ENCODE peak calls at places on chromosomes 1 and 21, in six cellular contexts. Y is SK-N-SH, Q is A549, X is transverse colon, C is ovary, E is stomach. P is an unnamed sample. For H3K4me1, the result is how much of the 10 kb centered on the place peaks cover.

GRCh38 chr21:45032977-45033705 is 41.2 kb upstream of the ADARB1 start:
- DNase-seq in Y (no peak), X (no peak), E (no peak), C (no peak), Q (no peak), P (no peak)

GRCh38 chr1:67580671-67581403 is 104.2 kb upstream of the GADD45A start:
- DNase-seq in E (no peak), Y (no peak), Q (no peak), X (no peak), C (no peak), P (no peak)

GRCh38 chr21:43290529-43291346 is 121.9 kb downstream of the CRYAA start:
- DNase-seq in C (no peak), X (peak), Q (no peak), Y (no peak), E (no peak), P (no peak)

GRCh38 chr1:240608707-240609106 is 3.2 kb downstream of the GREM2 start:
- DNase-seq in C (no peak), Y (peak), X (peak), E (no peak), Q (peak), P (no peak)

GRCh38 chr1:15621975-15622374 is 4.7 kb downstream of the DDI2 start:
- DNase-seq in E (no peak), Y (no peak), X (no peak), C (no peak), Q (no peak), P (no peak)

GRCh38 chr1:26555550-26555981 is 26.0 kb downstream of the RPS6KA1 start:
- DNase-seq in Q (no peak), X (no peak), E (no peak), C (no peak), Y (no peak), P (no peak)

GRCh38 chr1:106620521-106620954 is 435.9 kb upstream of the PRMT6 start:
- DNase-seq in Q (no peak), X (no peak), Y (no peak), E (no peak), C (no peak), P (no peak)

GRCh38 chr21:42841156-42841915 is 38.0 kb downstream of the WDR4 start:
- DNase-seq in X (no peak), Q (no peak), E (no peak), C (no peak), Y (peak), P (no peak)

GRCh38 chr1:179311149-179311700 is 17.6 kb downstream of the SOAT1 start:
- DNase-seq in X (no peak), Y (no peak), E (no peak), Q (no peak), C (no peak), P (no peak)

GRCh38 chr1:229164836-229165285 is 106.0 kb upstream of the RAB4A start:
- DNase-seq in E (peak), Q (no peak), Y (no peak), X (peak), C (no peak), P (no peak)

GRCh38 chr1:95257758-95258157 is 23.7 kb downstream of the RWDD3 start:
- DNase-seq in Y (no peak), X (no peak), E (no peak), Q (no peak), C (no peak), P (no peak)

GRCh38 chr1:184512724-184513123 is 125.9 kb downstream of the C1orf21 start:
- DNase-seq in Y (no peak), E (no peak), X (no peak), C (no peak), Q (no peak), P (no peak)

GRCh38 chr1:25430073-25430665 is 528 bp upstream of the MACO1 start:
- DNase-seq in C (peak), E (peak), Q (peak), X (peak), Y (peak), P (peak)

GRCh38 chr1:10663668-10664035 is 132.8 kb downstream of the CASZ1 start:
- DNase-seq in E (peak), C (peak), Q (no peak), X (peak), Y (peak), P (no peak)

GRCh38 chr1:157154940-157155514 is 16.8 kb upstream of the ETV3 start:
- DNase-seq in X (peak), Y (no peak), C (peak), E (peak), Q (peak), P (no peak)

GRCh38 chr1:168428063-168428731 is 115.6 kb downstream of the XCL2 start:
- DNase-seq in C (peak), Q (no peak), Y (peak), E (no peak), X (no peak), P (no peak)

GRCh38 chr1:212007178-212007577 is 28.2 kb downstream of the INTS7 start:
- DNase-seq in Q (no peak), Y (no peak), X (no peak), C (no peak), E (no peak), P (no peak)

GRCh38 chr1:45623972-45624371 is at the start of gene CCDC17:
- DNase-seq in E (no peak), C (no peak), Y (no peak), X (no peak), Q (no peak), P (no peak)

GRCh38 chr1:115976900-115977480 is 677 bp downstream of the SLC22A15 start:
- DNase-seq in C (no peak), Q (no peak), X (no peak), Y (peak), E (no peak), P (no peak)

GRCh38 chr21:43900078-43900385 is 35.0 kb downstream of the AGPAT3 start:
- DNase-seq in E (no peak), X (no peak), Y (no peak), Q (no peak), C (no peak), P (no peak)

GRCh38 chr1:6519935-6520621 is 28.6 kb upstream of the PLEKHG5 start:
- DNase-seq in Y (peak), C (peak), E (no peak), X (no peak), Q (no peak), P (no peak)

GRCh38 chr1:200872446-200873115 is at the start of gene GPR25:
- DNase-seq in E (no peak), Q (no peak), C (no peak), Y (no peak), X (no peak), P (no peak)

GRCh38 chr21:42317341-42317741 is 2.1 kb upstream of the TFF3 start:
- DNase-seq in E (no peak), X (peak), Q (no peak), Y (no peak), C (no peak), P (no peak)

GRCh38 chr1:94314222-94314858 is 77.0 kb upstream of the ARHGAP29 start:
- DNase-seq in X (no peak), C (no peak), Y (no peak), E (no peak), Q (no peak), P (peak)

GRCh38 chr1:210363119-210363518 is 34.4 kb downstream of the HHAT start:
- DNase-seq in E (no peak), Y (no peak), X (no peak), C (no peak), Q (no peak), P (no peak)

GRCh38 chr1:182368369-182368768 is 23.2 kb downstream of the GLUL start:
- DNase-seq in Q (no peak), Y (no peak), E (no peak), C (no peak), X (no peak), P (no peak)

GRCh38 chr1:91020967-91021685 is 709 bp downstream of the ZNF644 start:
- DNase-seq in Q (peak), C (peak), Y (peak), E (peak), X (peak), P (no peak)

GRCh38 chr1:94247146-94248094 is 10.0 kb upstream of the ARHGAP29 start:
- DNase-seq in X (peak), C (peak), Y (peak), Q (peak), E (peak), P (no peak)

GRCh38 chr1:225949041-225949440 is 8.0 kb upstream of the LEFTY2 start:
- DNase-seq in C (no peak), X (no peak), Q (no peak), Y (no peak), E (no peak), P (no peak)

GRCh38 chr1:49106438-49106837 is 329.7 kb upstream of the BEND5 start:
- DNase-seq in E (no peak), X (no peak), Y (no peak), Q (peak), C (no peak), P (no peak)

GRCh38 chr1:44714944-44715571 is 15.9 kb downstream of the RNU5D-1 start:
- DNase-seq in E (peak), Y (peak), Q (peak), X (peak), C (peak), P (no peak)

GRCh38 chr1:48262001-48262400 is 39.5 kb downstream of the SLC5A9 start:
- DNase-seq in Q (no peak), X (no peak), E (no peak), Y (no peak), C (no peak), P (no peak)

GRCh38 chr1:244548558-244549115 is 87.6 kb downstream of the CATSPERE start:
- DNase-seq in C (no peak), Q (no peak), E (no peak), Y (no peak), X (no peak), P (no peak)

GRCh38 chr1:204288061-204288588 is 71.6 kb downstream of the PLEKHA6 start:
- DNase-seq in Y (peak), E (peak), Q (peak), C (peak), X (peak), P (no peak)

GRCh38 chr21:16587141-16587570 is 857.4 kb downstream of the USP25 start:
- DNase-seq in Q (peak), Y (peak), C (peak), E (peak), X (peak), P (no peak)

GRCh38 chr21:36703123-36703522 is 4.2 kb downstream of the SIM2 start:
- DNase-seq in C (no peak), E (no peak), X (no peak), Y (no peak), Q (no peak), P (no peak)

GRCh38 chr1:11180342-11180744 is 8.8 kb upstream of the ANGPTL7 start:
- DNase-seq in E (no peak), Y (peak), Q (no peak), C (no peak), X (no peak), P (no peak)

GRCh38 chr1:113676524-113676923 is 82.8 kb downstream of the PHTF1 start:
- DNase-seq in Y (no peak), Q (no peak), C (no peak), E (no peak), X (no peak), P (no peak)

GRCh38 chr1:113677250-113678158 is 81.8 kb downstream of the PHTF1 start:
- DNase-seq in C (peak), E (no peak), Y (peak), Q (peak), X (no peak), P (no peak)

GRCh38 chr1:113675299-113675698 is 84.0 kb downstream of the PHTF1 start:
- DNase-seq in C (no peak), Y (no peak), X (no peak), Q (peak), E (no peak), P (no peak)

GRCh38 chr1:113674591-113674990 is 84.7 kb downstream of the PHTF1 start:
- DNase-seq in X (no peak), Y (no peak), E (no peak), C (no peak), Q (peak), P (no peak)

DNA sequence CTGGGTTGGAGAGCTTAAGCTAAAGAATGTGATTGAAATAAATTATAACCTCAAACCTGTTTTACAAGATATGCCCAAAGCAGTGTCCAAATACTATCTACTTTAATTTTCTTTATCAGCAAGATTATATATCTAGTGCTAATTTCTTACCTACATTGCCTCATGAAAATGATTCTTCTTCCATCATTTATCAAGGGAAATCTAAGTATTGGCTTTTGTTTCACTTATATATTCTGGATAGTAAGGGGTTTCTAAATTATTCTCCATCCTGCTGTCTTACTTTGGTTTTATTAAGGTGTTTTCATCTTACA is 81.2 kb downstream of the PHTF1 start:
- DNase-seq in X (no peak), Q (no peak), C (no peak), Y (no peak), E (no peak), P (no peak)
- TF ChIP-seq CTCF in X (no peak), Q (no peak), C (no peak), Y (no peak), E (no peak), P (no peak)

GRCh38 chr1:57234459-57234858 is 189.4 kb downstream of the DAB1 start:
- DNase-seq in X (no peak), Q (no peak), Y (no peak), E (no peak), C (no peak), P (no peak)

GRCh38 chr1:57232500-57232899 is 191.4 kb downstream of the DAB1 start:
- DNase-seq in E (no peak), X (no peak), Q (peak), Y (no peak), C (no peak), P (no peak)

GRCh38 chr1:57235782-57236181 is 188.1 kb downstream of the DAB1 start:
- DNase-seq in E (no peak), Y (no peak), Q (no peak), X (no peak), C (no peak), P (no peak)

GRCh38 chr1:57238408-57238807 is 185.5 kb downstream of the DAB1 start:
- DNase-seq in Q (no peak), Y (no peak), C (no peak), X (no peak), E (no peak), P (no peak)
- H3K4me1 ChIP-seq in Q (under half), Y (under half), C (under half), X (under half), E (under half), P (under half)

GRCh38 chr1:89810880-89811279 is 10.0 kb upstream of the LRRC8D start:
- DNase-seq in Q (no peak), C (no peak), E (no peak), Y (no peak), X (no peak), P (no peak)

GRCh38 chr1:89815040-89815439 is 5.8 kb upstream of the LRRC8D start:
- DNase-seq in X (no peak), E (no peak), Y (no peak), C (no peak), Q (no peak), P (no peak)

GRCh38 chr1:89815611-89816010 is 5.2 kb upstream of the LRRC8D start:
- DNase-seq in X (no peak), E (no peak), C (no peak), Q (no peak), Y (no peak), P (no peak)

GRCh38 chr1:89810302-89810701 is 10.5 kb upstream of the LRRC8D start:
- DNase-seq in X (no peak), Q (no peak), E (no peak), Y (no peak), C (no peak), P (no peak)

DNA sequence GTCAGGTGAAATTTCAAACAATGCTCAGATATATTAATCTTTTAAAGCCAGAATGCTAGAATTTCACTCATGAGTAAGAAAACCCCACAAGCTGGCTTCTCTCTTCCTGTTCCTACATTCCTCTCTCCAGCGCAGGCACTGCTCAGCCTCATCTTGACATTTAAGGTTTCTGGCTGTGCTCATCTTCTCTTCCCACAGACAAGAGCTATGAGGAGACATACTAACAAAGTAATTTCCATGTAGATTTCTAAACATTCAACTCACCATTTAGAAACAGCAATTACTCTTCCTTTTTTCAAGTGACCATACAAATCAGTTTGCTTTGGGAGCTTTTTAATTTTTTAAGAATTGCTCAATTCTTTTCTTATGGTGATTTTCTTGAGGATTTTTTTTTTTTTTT is 7.8 kb upstream of the LRRC8D start:
- DNase-seq in E (no peak), C (no peak), Q (no peak), X (no peak), Y (no peak), P (no peak)
- TF ChIP-seq EP300 in E (no peak), C (no peak), Q (no peak), X (no peak), Y (peak), P (no peak)

DNA sequence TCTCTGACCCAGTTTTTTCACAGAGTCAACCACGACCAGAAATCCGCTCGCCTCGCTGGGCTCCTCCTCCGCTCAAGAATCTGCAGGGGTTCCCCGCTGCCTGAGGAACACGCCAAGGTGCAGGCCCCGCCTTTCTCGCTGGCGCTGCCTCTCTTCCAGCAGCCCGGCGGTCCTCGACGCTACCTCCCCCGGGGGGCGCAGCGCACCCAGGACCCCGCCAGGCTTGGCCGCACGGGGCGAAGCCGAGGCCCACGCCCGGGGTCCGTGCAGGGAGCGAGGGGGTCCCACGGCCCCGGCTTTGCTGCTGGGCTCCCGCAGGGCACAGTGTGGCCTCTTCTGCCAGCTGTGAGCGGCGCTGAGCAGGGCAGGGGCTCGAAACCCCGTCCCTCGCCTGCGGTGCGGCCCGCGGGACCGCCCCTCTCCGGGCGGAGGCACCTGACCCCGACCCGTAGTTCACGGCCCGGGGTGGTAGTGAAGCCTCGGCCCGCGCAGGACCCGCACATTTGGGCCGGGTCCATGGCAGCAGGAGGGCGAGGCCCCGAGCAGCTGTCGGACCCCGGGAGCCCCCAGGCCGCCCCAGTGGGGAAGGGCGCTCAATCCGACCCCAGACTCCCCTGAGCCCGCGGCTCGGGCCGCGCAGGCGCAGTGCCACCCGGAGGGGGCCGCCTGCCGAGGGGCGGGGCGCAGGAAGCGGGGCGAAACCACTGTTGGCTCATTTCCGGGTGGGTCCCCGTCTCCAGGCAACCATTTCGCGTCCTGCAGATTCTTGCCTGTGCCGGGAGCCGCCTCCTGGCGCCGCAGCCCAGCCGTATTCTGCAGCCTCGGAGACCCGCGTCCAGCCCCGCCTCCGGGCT is 10.0 kb upstream of the MMEL1 start:
- DNase-seq in C (peak), Q (peak), Y (peak), X (peak), E (peak), P (peak)
- TF ChIP-seq CTCF in C (no peak), Q (no peak), Y (no peak), X (no peak), E (no peak), P (peak)

DNA sequence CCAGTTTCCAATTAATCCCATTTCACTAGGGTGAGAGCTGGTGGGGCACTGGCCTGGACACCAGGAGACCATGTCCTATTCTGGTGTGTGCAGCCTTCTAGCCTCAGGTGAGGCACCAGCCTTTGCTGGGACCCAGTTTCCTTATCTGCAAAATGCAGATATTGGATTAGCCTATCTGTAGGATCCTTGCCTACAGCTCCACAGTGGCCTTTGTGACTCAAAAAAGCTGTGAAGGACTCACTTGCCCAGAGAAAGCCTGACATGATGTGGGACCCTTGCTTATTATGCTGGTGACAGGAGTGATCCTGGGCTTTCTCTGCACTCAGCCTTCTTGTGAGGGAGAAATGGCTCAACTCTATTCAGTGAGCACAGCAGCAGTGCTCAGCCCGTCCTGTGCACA is 32.3 kb downstream of the TENT5C start:
- DNase-seq in Y (no peak), C (no peak), Q (no peak), E (no peak), X (no peak), P (no peak)
- H3K4me1 ChIP-seq in Y (under half), C (under half), Q (under half), E (under half), X (under half), P (under half)

GRCh38 chr21:34846601-34847112 is 177.9 kb downstream of the CLIC6 start:
- DNase-seq in Y (no peak), E (no peak), X (peak), Q (peak), C (no peak), P (no peak)
- TF ChIP-seq EP300 in Y (no peak), E (no peak), X (no peak), Q (no peak), C (no peak), P (no peak)

GRCh38 chr1:213286235-213286634 is 235.2 kb downstream of the RPS6KC1 start:
- DNase-seq in Q (no peak), E (no peak), C (no peak), Y (no peak), X (no peak), P (no peak)
- TF ChIP-seq CTCF in Q (no peak), E (no peak), C (no peak), Y (peak), X (no peak), P (no peak)

P was measured in esophagus muscularis mucosa.